ENCODE peak calls at places on chromosomes 5 and 9, in nine cellular contexts. One of them, this sample, is unnamed.

GRCh38 chr5:171155621-171156020 is 153.4 kb upstream of the TLX3 start:
- DNase-seq in GM12865: no peak
- DNase-seq in cardiac fibroblast: peak
- DNase-seq in astrocyte of the spinal cord: peak
- DNase-seq in endothelial cell of umbilical vein: peak
- DNase-seq in pancreas: no peak
- DNase-seq in fibroblast of pulmonary artery: peak
- DNase-seq in ovary: no peak
- DNase-seq in astrocyte: peak
- DNase-seq in this sample: no peak

GRCh38 chr5:157273131-157273556 is 7.2 kb downstream of the CYFIP2 start:
- DNase-seq in GM12865: peak
- DNase-seq in astrocyte of the spinal cord: no peak
- DNase-seq in ovary: no peak
- DNase-seq in astrocyte: no peak
- DNase-seq in endothelial cell of umbilical vein: no peak
- DNase-seq in cardiac fibroblast: no peak
- DNase-seq in pancreas: no peak
- DNase-seq in fibroblast of pulmonary artery: no peak
- DNase-seq in this sample: no peak

GRCh38 chr5:173612948-173613347 is 3.5 kb downstream of the BOD1 start:
- DNase-seq in fibroblast of pulmonary artery: peak
- DNase-seq in pancreas: no peak
- DNase-seq in astrocyte of the spinal cord: no peak
- DNase-seq in GM12865: no peak
- DNase-seq in cardiac fibroblast: peak
- DNase-seq in ovary: no peak
- DNase-seq in endothelial cell of umbilical vein: no peak
- DNase-seq in astrocyte: no peak
- DNase-seq in this sample: no peak

GRCh38 chr5:32283539-32284377 is 29.0 kb downstream of the MTMR12 start:
- DNase-seq in ovary: no peak
- DNase-seq in pancreas: no peak
- DNase-seq in astrocyte: peak
- DNase-seq in GM12865: peak
- DNase-seq in fibroblast of pulmonary artery: peak
- DNase-seq in endothelial cell of umbilical vein: peak
- DNase-seq in astrocyte of the spinal cord: peak
- DNase-seq in cardiac fibroblast: peak
- DNase-seq in this sample: peak

GRCh38 chr5:159908201-159908940 is 7.9 kb upstream of the ADRA1B start:
- DNase-seq in astrocyte of the spinal cord: peak
- DNase-seq in pancreas: no peak
- DNase-seq in endothelial cell of umbilical vein: no peak
- DNase-seq in fibroblast of pulmonary artery: peak
- DNase-seq in ovary: no peak
- DNase-seq in astrocyte: peak
- DNase-seq in cardiac fibroblast: peak
- DNase-seq in GM12865: no peak
- DNase-seq in this sample: no peak

GRCh38 chr9:86406366-86406765 is 52.2 kb upstream of the TUT7 start:
- DNase-seq in cardiac fibroblast: peak
- DNase-seq in pancreas: no peak
- DNase-seq in ovary: no peak
- DNase-seq in astrocyte: peak
- DNase-seq in fibroblast of pulmonary artery: peak
- DNase-seq in astrocyte of the spinal cord: peak
- DNase-seq in endothelial cell of umbilical vein: no peak
- DNase-seq in GM12865: no peak
- DNase-seq in this sample: peak

GRCh38 chr9:92971121-92971520 is 23.8 kb downstream of the FGD3 start:
- DNase-seq in astrocyte of the spinal cord: no peak
- DNase-seq in ovary: no peak
- DNase-seq in GM12865: no peak
- DNase-seq in astrocyte: no peak
- DNase-seq in pancreas: no peak
- DNase-seq in cardiac fibroblast: no peak
- DNase-seq in fibroblast of pulmonary artery: no peak
- DNase-seq in endothelial cell of umbilical vein: no peak
- DNase-seq in this sample: no peak

GRCh38 chr5:148020247-148020646 is 43.5 kb upstream of the SPINK5 start:
- DNase-seq in cardiac fibroblast: no peak
- DNase-seq in ovary: no peak
- DNase-seq in astrocyte of the spinal cord: no peak
- DNase-seq in endothelial cell of umbilical vein: no peak
- DNase-seq in astrocyte: no peak
- DNase-seq in GM12865: no peak
- DNase-seq in fibroblast of pulmonary artery: no peak
- DNase-seq in pancreas: no peak
- DNase-seq in this sample: no peak

GRCh38 chr9:118967901-118968300 is 401.3 kb downstream of the BRINP1 start:
- DNase-seq in pancreas: no peak
- DNase-seq in fibroblast of pulmonary artery: no peak
- DNase-seq in astrocyte: no peak
- DNase-seq in cardiac fibroblast: no peak
- DNase-seq in astrocyte of the spinal cord: no peak
- DNase-seq in endothelial cell of umbilical vein: no peak
- DNase-seq in ovary: no peak
- DNase-seq in GM12865: no peak
- DNase-seq in this sample: no peak

GRCh38 chr5:178785999-178786398 is 55.5 kb upstream of the ZNF354A start:
- DNase-seq in pancreas: no peak
- DNase-seq in cardiac fibroblast: no peak
- DNase-seq in endothelial cell of umbilical vein: no peak
- DNase-seq in fibroblast of pulmonary artery: peak
- DNase-seq in astrocyte: peak
- DNase-seq in GM12865: no peak
- DNase-seq in astrocyte of the spinal cord: no peak
- DNase-seq in ovary: no peak
- DNase-seq in this sample: peak

GRCh38 chr5:6556802-6557102 is 76.1 kb downstream of the NSUN2 start:
- DNase-seq in astrocyte: no peak
- DNase-seq in cardiac fibroblast: no peak
- DNase-seq in GM12865: no peak
- DNase-seq in endothelial cell of umbilical vein: no peak
- DNase-seq in astrocyte of the spinal cord: no peak
- DNase-seq in pancreas: no peak
- DNase-seq in fibroblast of pulmonary artery: no peak
- DNase-seq in ovary: no peak
- DNase-seq in this sample: no peak

GRCh38 chr5:121296357-121296756 is 555.3 kb upstream of the FTMT start:
- DNase-seq in endothelial cell of umbilical vein: no peak
- DNase-seq in ovary: no peak
- DNase-seq in GM12865: no peak
- DNase-seq in fibroblast of pulmonary artery: no peak
- DNase-seq in cardiac fibroblast: no peak
- DNase-seq in pancreas: no peak
- DNase-seq in astrocyte: no peak
- DNase-seq in astrocyte of the spinal cord: no peak
- DNase-seq in this sample: no peak

GRCh38 chr5:125227333-125228075 is 481.1 kb upstream of the ZNF608 start:
- DNase-seq in ovary: no peak
- DNase-seq in cardiac fibroblast: peak
- DNase-seq in fibroblast of pulmonary artery: peak
- DNase-seq in GM12865: peak
- DNase-seq in astrocyte of the spinal cord: peak
- DNase-seq in astrocyte: peak
- DNase-seq in pancreas: peak
- DNase-seq in endothelial cell of umbilical vein: peak
- DNase-seq in this sample: no peak
- TF ChIP-seq CTCF in ovary: no peak
- TF ChIP-seq CTCF in cardiac fibroblast: peak
- TF ChIP-seq CTCF in fibroblast of pulmonary artery: peak
- TF ChIP-seq CTCF in GM12865: peak
- TF ChIP-seq CTCF in astrocyte of the spinal cord: peak
- TF ChIP-seq CTCF in astrocyte: peak
- TF ChIP-seq CTCF in pancreas: no peak
- TF ChIP-seq CTCF in endothelial cell of umbilical vein: peak
- TF ChIP-seq CTCF in this sample: peak

GRCh38 chr9:129012893-129013448 is 15.2 kb downstream of the SH3GLB2 start:
- DNase-seq in astrocyte: no peak
- DNase-seq in astrocyte of the spinal cord: no peak
- DNase-seq in fibroblast of pulmonary artery: no peak
- DNase-seq in GM12865: no peak
- DNase-seq in endothelial cell of umbilical vein: no peak
- DNase-seq in cardiac fibroblast: no peak
- DNase-seq in pancreas: no peak
- DNase-seq in ovary: no peak
- DNase-seq in this sample: no peak

GRCh38 chr9:129014611-129015010 is 13.5 kb downstream of the SH3GLB2 start:
- DNase-seq in ovary: no peak
- DNase-seq in cardiac fibroblast: no peak
- DNase-seq in pancreas: no peak
- DNase-seq in endothelial cell of umbilical vein: no peak
- DNase-seq in astrocyte: no peak
- DNase-seq in astrocyte of the spinal cord: no peak
- DNase-seq in GM12865: no peak
- DNase-seq in fibroblast of pulmonary artery: no peak
- DNase-seq in this sample: no peak

GRCh38 chr9:129014124-129014523 is 14.0 kb downstream of the SH3GLB2 start:
- DNase-seq in cardiac fibroblast: no peak
- DNase-seq in GM12865: no peak
- DNase-seq in fibroblast of pulmonary artery: no peak
- DNase-seq in endothelial cell of umbilical vein: no peak
- DNase-seq in astrocyte: no peak
- DNase-seq in pancreas: no peak
- DNase-seq in ovary: no peak
- DNase-seq in astrocyte of the spinal cord: no peak
- DNase-seq in this sample: no peak

GRCh38 chr9:129012343-129012742 is 15.8 kb downstream of the SH3GLB2 start:
- DNase-seq in pancreas: no peak
- DNase-seq in fibroblast of pulmonary artery: no peak
- DNase-seq in endothelial cell of umbilical vein: no peak
- DNase-seq in ovary: no peak
- DNase-seq in GM12865: no peak
- DNase-seq in astrocyte of the spinal cord: no peak
- DNase-seq in astrocyte: no peak
- DNase-seq in cardiac fibroblast: no peak
- DNase-seq in this sample: no peak

GRCh38 chr9:129013674-129014073 is 14.5 kb downstream of the SH3GLB2 start:
- DNase-seq in astrocyte: no peak
- DNase-seq in cardiac fibroblast: no peak
- DNase-seq in astrocyte of the spinal cord: no peak
- DNase-seq in pancreas: no peak
- DNase-seq in endothelial cell of umbilical vein: no peak
- DNase-seq in ovary: no peak
- DNase-seq in fibroblast of pulmonary artery: no peak
- DNase-seq in GM12865: no peak
- DNase-seq in this sample: no peak
- H3K4me3 ChIP-seq in astrocyte: no peak
- H3K4me3 ChIP-seq in cardiac fibroblast: no peak
- H3K4me3 ChIP-seq in astrocyte of the spinal cord: no peak
- H3K4me3 ChIP-seq in pancreas: no peak
- H3K4me3 ChIP-seq in endothelial cell of umbilical vein: no peak
- H3K4me3 ChIP-seq in ovary: no peak
- H3K4me3 ChIP-seq in fibroblast of pulmonary artery: no peak
- H3K4me3 ChIP-seq in GM12865: no peak
- H3K4me3 ChIP-seq in this sample: no peak

GRCh38 chr9:101481296-101481695 is 45.7 kb upstream of the ALDOB start:
- DNase-seq in cardiac fibroblast: no peak
- DNase-seq in astrocyte: no peak
- DNase-seq in astrocyte of the spinal cord: no peak
- DNase-seq in endothelial cell of umbilical vein: no peak
- DNase-seq in pancreas: no peak
- DNase-seq in ovary: no peak
- DNase-seq in GM12865: no peak
- DNase-seq in fibroblast of pulmonary artery: no peak
- DNase-seq in this sample: no peak

GRCh38 chr9:101485873-101486692 is 47.6 kb upstream of the RNF20 start:
- DNase-seq in endothelial cell of umbilical vein: no peak
- DNase-seq in cardiac fibroblast: peak
- DNase-seq in astrocyte: no peak
- DNase-seq in pancreas: peak
- DNase-seq in fibroblast of pulmonary artery: peak
- DNase-seq in GM12865: no peak
- DNase-seq in astrocyte of the spinal cord: peak
- DNase-seq in ovary: peak
- DNase-seq in this sample: no peak

GRCh38 chr9:101487443-101487855 is 46.2 kb upstream of the RNF20 start:
- DNase-seq in cardiac fibroblast: no peak
- DNase-seq in ovary: no peak
- DNase-seq in pancreas: no peak
- DNase-seq in GM12865: no peak
- DNase-seq in astrocyte: no peak
- DNase-seq in fibroblast of pulmonary artery: no peak
- DNase-seq in endothelial cell of umbilical vein: no peak
- DNase-seq in astrocyte of the spinal cord: no peak
- DNase-seq in this sample: peak

GRCh38 chr9:101484046-101484445 is 48.5 kb upstream of the ALDOB start:
- DNase-seq in astrocyte of the spinal cord: no peak
- DNase-seq in ovary: no peak
- DNase-seq in cardiac fibroblast: no peak
- DNase-seq in GM12865: no peak
- DNase-seq in endothelial cell of umbilical vein: no peak
- DNase-seq in astrocyte: no peak
- DNase-seq in fibroblast of pulmonary artery: no peak
- DNase-seq in pancreas: no peak
- DNase-seq in this sample: no peak

DNA sequence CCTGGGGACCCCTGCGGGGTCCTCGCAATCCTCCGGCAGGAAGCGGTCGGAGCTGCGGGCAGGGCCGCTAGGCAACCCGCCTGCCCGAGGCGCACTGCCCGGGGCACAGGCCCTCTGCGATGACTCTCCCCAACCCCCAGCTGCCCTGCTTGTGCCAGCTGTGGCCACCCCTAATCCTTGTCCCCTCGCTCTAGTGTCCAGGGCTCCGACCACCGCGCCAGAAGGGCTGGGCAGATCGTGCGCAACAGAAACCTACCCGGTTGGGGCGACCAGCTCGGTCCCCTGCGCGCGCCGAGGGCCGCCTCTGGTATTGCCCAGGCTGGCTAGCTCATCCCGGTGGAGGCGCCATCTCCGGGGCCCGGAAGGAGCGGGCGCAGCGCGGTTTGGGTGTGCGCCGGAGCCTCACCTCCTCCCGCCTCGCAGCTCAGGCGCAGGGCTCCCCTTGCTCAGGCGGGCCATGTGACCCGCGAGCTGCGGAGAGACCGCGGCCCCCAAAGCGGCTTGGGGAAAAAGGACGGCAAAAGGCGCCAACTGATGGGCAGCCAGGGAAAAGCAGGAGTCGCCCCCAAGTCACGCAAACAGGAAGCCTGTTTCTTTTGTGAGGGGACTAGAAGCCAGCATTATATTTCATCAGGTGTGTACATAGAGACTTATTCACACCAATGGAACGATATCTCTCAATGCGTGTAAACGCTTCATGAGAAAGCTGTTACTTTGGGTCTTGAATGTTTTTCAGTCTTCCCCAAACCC is 46.8 kb upstream of the RNF20 start:
- DNase-seq in pancreas: peak
- DNase-seq in GM12865: no peak
- DNase-seq in ovary: peak
- DNase-seq in astrocyte of the spinal cord: peak
- DNase-seq in endothelial cell of umbilical vein: peak
- DNase-seq in astrocyte: peak
- DNase-seq in cardiac fibroblast: peak
- DNase-seq in fibroblast of pulmonary artery: peak
- DNase-seq in this sample: peak
- TF ChIP-seq CTCF in pancreas: no peak
- TF ChIP-seq CTCF in GM12865: no peak
- TF ChIP-seq CTCF in ovary: peak
- TF ChIP-seq CTCF in astrocyte of the spinal cord: peak
- TF ChIP-seq CTCF in endothelial cell of umbilical vein: no peak
- TF ChIP-seq CTCF in astrocyte: no peak
- TF ChIP-seq CTCF in cardiac fibroblast: no peak
- TF ChIP-seq CTCF in fibroblast of pulmonary artery: no peak
- TF ChIP-seq CTCF in this sample: peak

GRCh38 chr5:36623832-36624231 is 17.4 kb downstream of the SLC1A3 start:
- DNase-seq in astrocyte: no peak
- DNase-seq in GM12865: no peak
- DNase-seq in pancreas: no peak
- DNase-seq in astrocyte of the spinal cord: no peak
- DNase-seq in ovary: no peak
- DNase-seq in cardiac fibroblast: no peak
- DNase-seq in fibroblast of pulmonary artery: no peak
- DNase-seq in endothelial cell of umbilical vein: no peak
- DNase-seq in this sample: no peak
- H3K4me3 ChIP-seq in astrocyte: no peak
- H3K4me3 ChIP-seq in GM12865: no peak
- H3K4me3 ChIP-seq in pancreas: no peak
- H3K4me3 ChIP-seq in astrocyte of the spinal cord: no peak
- H3K4me3 ChIP-seq in ovary: no peak
- H3K4me3 ChIP-seq in cardiac fibroblast: no peak
- H3K4me3 ChIP-seq in fibroblast of pulmonary artery: no peak
- H3K4me3 ChIP-seq in endothelial cell of umbilical vein: no peak
- H3K4me3 ChIP-seq in this sample: no peak

This sample was measured in epithelial cell of proximal tubule.